ENCODE peak calls at places on chromosomes 11 and 22, in four cellular contexts. Z is HL-60, P is fibroblast of lung, C is AG04450. T is an unnamed sample.

GRCh38 chr11:9802291-9802861 is 138.5 kb downstream of the SWAP70 start:
- DNase-seq in C (peak), Z (no peak), P (peak), T (no peak)

GRCh38 chr22:35987487-35987886 is 41.1 kb downstream of the RBFOX2 start:
- DNase-seq in Z (no peak), C (no peak), P (peak), T (no peak)

GRCh38 chr11:3046641-3047040 is 10.6 kb downstream of the CARS1 start:
- DNase-seq in Z (no peak), P (peak), C (no peak), T (no peak)

GRCh38 chr22:36736701-36737320 is 33.3 kb upstream of the CACNG2 start:
- DNase-seq in Z (no peak), C (no peak), P (no peak), T (no peak)

GRCh38 chr11:72239296-72239848 is 4.6 kb downstream of the PHOX2A start:
- DNase-seq in P (peak), Z (no peak), C (no peak), T (no peak)

GRCh38 chr22:49487950-49488349 is 339.7 kb downstream of the BRD1 start:
- DNase-seq in C (no peak), Z (no peak), P (no peak), T (no peak)

GRCh38 chr11:67615455-67616430 is 9.0 kb downstream of the NDUFV1 start:
- DNase-seq in P (no peak), Z (peak), C (no peak), T (no peak)

GRCh38 chr22:28799125-28799833 is 1.1 kb downstream of the XBP1 start:
- DNase-seq in P (peak), Z (peak), C (peak), T (peak)

GRCh38 chr11:10022764-10023163 is 271.3 kb downstream of the SBF2 start:
- DNase-seq in C (no peak), Z (no peak), P (no peak), T (no peak)

GRCh38 chr11:134500621-134501020 is 88.6 kb upstream of the B3GAT1 start:
- DNase-seq in P (no peak), Z (no peak), C (no peak), T (no peak)

GRCh38 chr11:92384316-92384715 is 159.7 kb downstream of the FAT3 start:
- DNase-seq in Z (no peak), P (peak), C (no peak), T (no peak)

GRCh38 chr11:55806248-55806647 is 4.9 kb upstream of the OR5L1 start:
- DNase-seq in Z (no peak), C (no peak), P (no peak), T (no peak)

GRCh38 chr11:72037554-72038311 is 39.0 kb downstream of the IL18BP start:
- DNase-seq in P (no peak), Z (no peak), C (no peak), T (no peak)

GRCh38 chr22:30196141-30196866 is 50.3 kb downstream of the LIF start:
- DNase-seq in P (peak), C (peak), Z (peak), T (peak)

GRCh38 chr11:45560153-45560934 is 105.1 kb downstream of the CHST1 start:
- DNase-seq in C (no peak), P (no peak), Z (no peak), T (no peak)

GRCh38 chr11:100752371-100753073 is 65.4 kb downstream of the ARHGAP42 start:
- DNase-seq in C (no peak), Z (no peak), P (no peak), T (no peak)

GRCh38 chr11:1864216-1864615 is 11.3 kb downstream of the LSP1 start:
- DNase-seq in Z (no peak), P (peak), C (no peak), T (no peak)

GRCh38 chr11:7657306-7658025 is 15.8 kb downstream of the CYB5R2 start:
- DNase-seq in Z (peak), P (peak), C (no peak), T (no peak)

GRCh38 chr11:41461057-41461681 is 1.7 kb upstream of the LRRC4C start:
- DNase-seq in Z (no peak), P (no peak), C (no peak), T (no peak)

GRCh38 chr11:132734217-132734616 is 798.1 kb downstream of the OPCML start:
- DNase-seq in Z (no peak), P (peak), C (peak), T (no peak)

GRCh38 chr11:76436020-76436419 is 8.8 kb upstream of the EMSY start:
- DNase-seq in Z (no peak), P (no peak), C (no peak), T (no peak)

GRCh38 chr11:35681181-35681767 is 18.7 kb downstream of the TRIM44 start:
- DNase-seq in P (no peak), Z (no peak), C (no peak), T (no peak)

GRCh38 chr22:33038836-33039235 is 19.3 kb downstream of the SYN3 start:
- DNase-seq in P (no peak), C (no peak), Z (no peak), T (no peak)

GRCh38 chr11:14620027-14620511 is 23.5 kb upstream of the PDE3B start:
- DNase-seq in Z (no peak), P (no peak), C (no peak), T (no peak)
- H3K27ac ChIP-seq in Z (no peak), P (no peak), C (no peak), T (no peak)

DNA sequence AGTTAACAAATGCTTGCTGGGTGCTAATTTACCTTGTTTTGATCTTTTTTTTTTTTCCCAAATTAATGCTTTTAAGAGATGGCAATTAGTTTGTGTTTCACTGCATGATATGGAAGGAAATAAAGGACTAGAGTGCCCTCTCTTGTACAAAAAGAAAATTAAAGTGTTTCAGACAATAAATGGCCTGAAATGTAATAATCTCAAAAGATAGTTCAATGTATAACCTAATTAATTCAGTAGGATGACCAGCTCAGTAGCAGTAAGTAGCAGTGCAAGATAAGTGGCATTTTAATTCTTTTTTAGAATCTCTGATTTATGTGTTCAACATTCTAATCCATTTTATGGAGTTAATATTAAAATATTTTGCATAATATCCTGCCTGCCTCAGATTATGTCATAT is 39.9 kb upstream of the MYO18B start:
- DNase-seq in C (no peak), Z (no peak), P (peak), T (no peak)
- TF ChIP-seq CTCF in C (peak), Z (no peak), P (peak), T (peak)

GRCh38 chr11:64031001-64031400 is 4.7 kb upstream of the FLRT1 start:
- DNase-seq in Z (no peak), C (no peak), P (no peak), T (no peak)
- H3K27ac ChIP-seq in Z (no peak), C (no peak), P (no peak), T (no peak)

GRCh38 chr11:109140426-109140825 is 281.6 kb upstream of the C11orf87 start:
- DNase-seq in C (no peak), Z (no peak), P (no peak), T (no peak)
- TF ChIP-seq CTCF in C (no peak), Z (no peak), P (no peak), T (no peak)

GRCh38 chr22:17920145-17920605 is 104.2 kb downstream of the MICAL3 start:
- DNase-seq in Z (no peak), C (no peak), P (peak), T (no peak)
- H3K27ac ChIP-seq in Z (no peak), C (no peak), P (no peak), T (peak)

GRCh38 chr11:75425422-75425821 is 7.6 kb downstream of the KLHL35 start:
- DNase-seq in Z (no peak), C (no peak), P (no peak), T (no peak)
- TF ChIP-seq CTCF in Z (no peak), C (peak), P (peak), T (no peak)

GRCh38 chr22:27761652-27762051 is 39.9 kb downstream of the MN1 start:
- DNase-seq in Z (no peak), P (no peak), C (no peak), T (no peak)
- H3K27ac ChIP-seq in Z (no peak), P (no peak), C (no peak), T (peak)

DNA sequence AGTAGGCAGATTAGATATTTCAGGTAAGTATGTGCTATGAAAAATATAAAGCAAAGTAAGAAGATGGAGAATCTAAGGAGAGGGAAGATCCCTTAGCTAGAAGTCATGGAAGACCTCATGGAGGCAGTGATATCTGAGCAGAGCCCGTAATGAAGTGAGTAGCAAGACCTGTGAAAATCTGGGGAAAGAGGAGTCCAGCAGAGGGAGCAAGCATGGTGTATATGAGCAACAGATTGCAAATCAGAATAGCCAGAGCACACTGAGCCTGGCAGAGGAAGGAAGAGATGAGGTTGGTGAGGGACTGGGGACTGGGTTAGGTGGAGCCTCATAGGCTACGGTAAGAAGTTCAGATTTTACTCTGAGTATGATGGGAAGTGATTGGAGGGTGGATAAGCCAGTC is 9.4 kb downstream of the LHFPL7 start:
- DNase-seq in P (peak), Z (peak), C (no peak), T (no peak)
- TF ChIP-seq CTCF in P (peak), Z (no peak), C (no peak), T (no peak)

T was measured in thoracic aorta.